ENCODE peak calls at places on chromosomes 16 and 17, in ten cellular contexts. One of them, this sample, is unnamed.

GRCh38 chr17:3970668-3971067 is 6.4 kb upstream of the ATP2A3 start:
- DNase-seq in fibroblast of mammary gland: no peak
- DNase-seq in nephron progenitor cell: no peak
- DNase-seq in stimulated activated CD8-positive, alpha-beta memory T cell treated with anti-CD3 and anti-CD28 coated beads, Interleukin-15, amount 100 ng/mL, for 1 hour: no peak
- DNase-seq in NCI-H1105: no peak
- DNase-seq in B cell: no peak
- DNase-seq in LoVo: no peak
- DNase-seq in HTR-8/SVneo: no peak
- DNase-seq in globus pallidus: no peak
- DNase-seq in NCI-H460: no peak
- DNase-seq in this sample: no peak

GRCh38 chr17:16872351-16872751 is 99.6 kb downstream of the TNFRSF13B start:
- DNase-seq in fibroblast of mammary gland: no peak
- DNase-seq in nephron progenitor cell: no peak
- DNase-seq in stimulated activated CD8-positive, alpha-beta memory T cell treated with anti-CD3 and anti-CD28 coated beads, Interleukin-15, amount 100 ng/mL, for 1 hour: no peak
- DNase-seq in NCI-H1105: no peak
- DNase-seq in B cell: no peak
- DNase-seq in LoVo: no peak
- DNase-seq in HTR-8/SVneo: no peak
- DNase-seq in globus pallidus: no peak
- DNase-seq in NCI-H460: no peak
- DNase-seq in this sample: no peak

GRCh38 chr17:6435968-6436367 is 1.0 kb upstream of the AIPL1 start:
- DNase-seq in fibroblast of mammary gland: peak; percentile 68
- DNase-seq in nephron progenitor cell: peak; percentile 76
- DNase-seq in stimulated activated CD8-positive, alpha-beta memory T cell treated with anti-CD3 and anti-CD28 coated beads, Interleukin-15, amount 100 ng/mL, for 1 hour: peak; percentile 38
- DNase-seq in NCI-H1105: peak; percentile 58
- DNase-seq in B cell: no peak
- DNase-seq in LoVo: peak; percentile 61
- DNase-seq in HTR-8/SVneo: peak; percentile 87
- DNase-seq in globus pallidus: peak; percentile 46
- DNase-seq in NCI-H460: peak; percentile 62
- DNase-seq in this sample: peak; percentile 28

GRCh38 chr17:57861737-57862409 is 12.0 kb upstream of the MRPS23 start:
- DNase-seq in fibroblast of mammary gland: peak; percentile 51
- DNase-seq in nephron progenitor cell: peak; percentile 75
- DNase-seq in stimulated activated CD8-positive, alpha-beta memory T cell treated with anti-CD3 and anti-CD28 coated beads, Interleukin-15, amount 100 ng/mL, for 1 hour: no peak
- DNase-seq in NCI-H1105: no peak
- DNase-seq in B cell: no peak
- DNase-seq in LoVo: peak; percentile 55
- DNase-seq in HTR-8/SVneo: no peak
- DNase-seq in globus pallidus: no peak
- DNase-seq in NCI-H460: no peak
- DNase-seq in this sample: peak; percentile 89

GRCh38 chr17:13460646-13461045 is 141.1 kb downstream of the HS3ST3A1 start:
- DNase-seq in fibroblast of mammary gland: peak; percentile 43
- DNase-seq in nephron progenitor cell: no peak
- DNase-seq in stimulated activated CD8-positive, alpha-beta memory T cell treated with anti-CD3 and anti-CD28 coated beads, Interleukin-15, amount 100 ng/mL, for 1 hour: no peak
- DNase-seq in NCI-H1105: no peak
- DNase-seq in B cell: no peak
- DNase-seq in LoVo: no peak
- DNase-seq in HTR-8/SVneo: no peak
- DNase-seq in globus pallidus: no peak
- DNase-seq in NCI-H460: no peak
- DNase-seq in this sample: no peak

GRCh38 chr16:9134739-9135138 is 43.3 kb downstream of the HAPSTR1 start:
- DNase-seq in fibroblast of mammary gland: peak; percentile 51
- DNase-seq in nephron progenitor cell: peak; percentile 53
- DNase-seq in stimulated activated CD8-positive, alpha-beta memory T cell treated with anti-CD3 and anti-CD28 coated beads, Interleukin-15, amount 100 ng/mL, for 1 hour: peak; percentile 34
- DNase-seq in NCI-H1105: peak; percentile 52
- DNase-seq in B cell: peak; percentile 75
- DNase-seq in LoVo: no peak
- DNase-seq in HTR-8/SVneo: peak; percentile 79
- DNase-seq in globus pallidus: no peak
- DNase-seq in NCI-H460: peak; percentile 69
- DNase-seq in this sample: no peak

GRCh38 chr17:77427471-77427991 is 286.8 kb downstream of the SEC14L1 start:
- DNase-seq in fibroblast of mammary gland: peak; percentile 90
- DNase-seq in nephron progenitor cell: no peak
- DNase-seq in stimulated activated CD8-positive, alpha-beta memory T cell treated with anti-CD3 and anti-CD28 coated beads, Interleukin-15, amount 100 ng/mL, for 1 hour: no peak
- DNase-seq in NCI-H1105: no peak
- DNase-seq in B cell: no peak
- DNase-seq in LoVo: no peak
- DNase-seq in HTR-8/SVneo: peak; percentile 54
- DNase-seq in globus pallidus: no peak
- DNase-seq in NCI-H460: no peak
- DNase-seq in this sample: peak; percentile 65

GRCh38 chr16:14057878-14058382 is 13.2 kb upstream of the MRTFB start:
- DNase-seq in fibroblast of mammary gland: peak; percentile 12
- DNase-seq in nephron progenitor cell: no peak
- DNase-seq in stimulated activated CD8-positive, alpha-beta memory T cell treated with anti-CD3 and anti-CD28 coated beads, Interleukin-15, amount 100 ng/mL, for 1 hour: no peak
- DNase-seq in NCI-H1105: no peak
- DNase-seq in B cell: no peak
- DNase-seq in LoVo: no peak
- DNase-seq in HTR-8/SVneo: no peak
- DNase-seq in globus pallidus: peak; percentile 60
- DNase-seq in NCI-H460: no peak
- DNase-seq in this sample: no peak

GRCh38 chr16:3740186-3740585 is 22.9 kb upstream of the TRAP1 start:
- DNase-seq in fibroblast of mammary gland: no peak
- DNase-seq in nephron progenitor cell: no peak
- DNase-seq in stimulated activated CD8-positive, alpha-beta memory T cell treated with anti-CD3 and anti-CD28 coated beads, Interleukin-15, amount 100 ng/mL, for 1 hour: no peak
- DNase-seq in NCI-H1105: no peak
- DNase-seq in B cell: no peak
- DNase-seq in LoVo: no peak
- DNase-seq in HTR-8/SVneo: no peak
- DNase-seq in globus pallidus: no peak
- DNase-seq in NCI-H460: no peak
- DNase-seq in this sample: no peak

GRCh38 chr17:75763613-75764416 is 1.2 kb downstream of the GALK1 start:
- DNase-seq in fibroblast of mammary gland: no peak
- DNase-seq in nephron progenitor cell: no peak
- DNase-seq in stimulated activated CD8-positive, alpha-beta memory T cell treated with anti-CD3 and anti-CD28 coated beads, Interleukin-15, amount 100 ng/mL, for 1 hour: no peak
- DNase-seq in NCI-H1105: no peak
- DNase-seq in B cell: no peak
- DNase-seq in LoVo: no peak
- DNase-seq in HTR-8/SVneo: no peak
- DNase-seq in globus pallidus: no peak
- DNase-seq in NCI-H460: no peak
- DNase-seq in this sample: no peak

GRCh38 chr17:82297280-82297803 is 20.1 kb downstream of the CD7 start:
- DNase-seq in fibroblast of mammary gland: peak; percentile 98
- DNase-seq in nephron progenitor cell: no peak
- DNase-seq in stimulated activated CD8-positive, alpha-beta memory T cell treated with anti-CD3 and anti-CD28 coated beads, Interleukin-15, amount 100 ng/mL, for 1 hour: peak; percentile 75
- DNase-seq in NCI-H1105: no peak
- DNase-seq in B cell: peak; percentile 91
- DNase-seq in LoVo: peak; percentile 56
- DNase-seq in HTR-8/SVneo: peak; percentile 68
- DNase-seq in globus pallidus: no peak
- DNase-seq in NCI-H460: peak; percentile 77
- DNase-seq in this sample: peak; percentile 77

GRCh38 chr17:48732688-48733629 is 4.4 kb upstream of the HOXB13 start:
- DNase-seq in fibroblast of mammary gland: no peak
- DNase-seq in nephron progenitor cell: peak; percentile 45
- DNase-seq in stimulated activated CD8-positive, alpha-beta memory T cell treated with anti-CD3 and anti-CD28 coated beads, Interleukin-15, amount 100 ng/mL, for 1 hour: no peak
- DNase-seq in NCI-H1105: no peak
- DNase-seq in B cell: no peak
- DNase-seq in LoVo: no peak
- DNase-seq in HTR-8/SVneo: no peak
- DNase-seq in globus pallidus: no peak
- DNase-seq in NCI-H460: no peak
- DNase-seq in this sample: no peak

GRCh38 chr16:15916323-15916722 is 27.9 kb upstream of the CEP20 start:
- DNase-seq in fibroblast of mammary gland: no peak
- DNase-seq in nephron progenitor cell: no peak
- DNase-seq in stimulated activated CD8-positive, alpha-beta memory T cell treated with anti-CD3 and anti-CD28 coated beads, Interleukin-15, amount 100 ng/mL, for 1 hour: no peak
- DNase-seq in NCI-H1105: no peak
- DNase-seq in B cell: no peak
- DNase-seq in LoVo: no peak
- DNase-seq in HTR-8/SVneo: no peak
- DNase-seq in globus pallidus: no peak
- DNase-seq in NCI-H460: no peak
- DNase-seq in this sample: no peak

GRCh38 chr17:19744922-19745757 is 3.0 kb downstream of the ALDH3A1 start:
- DNase-seq in fibroblast of mammary gland: peak; percentile 68
- DNase-seq in nephron progenitor cell: peak; percentile 99
- DNase-seq in stimulated activated CD8-positive, alpha-beta memory T cell treated with anti-CD3 and anti-CD28 coated beads, Interleukin-15, amount 100 ng/mL, for 1 hour: peak; percentile 67
- DNase-seq in NCI-H1105: peak; percentile 75
- DNase-seq in B cell: peak; percentile 78
- DNase-seq in LoVo: peak; percentile 76
- DNase-seq in HTR-8/SVneo: no peak
- DNase-seq in globus pallidus: peak; percentile 86
- DNase-seq in NCI-H460: peak; percentile 81
- DNase-seq in this sample: no peak

GRCh38 chr16:856811-857210 is 56.3 kb upstream of the GNG13 start:
- DNase-seq in fibroblast of mammary gland: no peak
- DNase-seq in nephron progenitor cell: no peak
- DNase-seq in stimulated activated CD8-positive, alpha-beta memory T cell treated with anti-CD3 and anti-CD28 coated beads, Interleukin-15, amount 100 ng/mL, for 1 hour: no peak
- DNase-seq in NCI-H1105: no peak
- DNase-seq in B cell: no peak
- DNase-seq in LoVo: no peak
- DNase-seq in HTR-8/SVneo: no peak
- DNase-seq in globus pallidus: no peak
- DNase-seq in NCI-H460: no peak
- DNase-seq in this sample: no peak

GRCh38 chr16:57592591-57593003 is 35.8 kb upstream of the ADGRG1 start:
- DNase-seq in fibroblast of mammary gland: no peak
- DNase-seq in nephron progenitor cell: no peak
- DNase-seq in stimulated activated CD8-positive, alpha-beta memory T cell treated with anti-CD3 and anti-CD28 coated beads, Interleukin-15, amount 100 ng/mL, for 1 hour: peak; percentile 42
- DNase-seq in NCI-H1105: no peak
- DNase-seq in B cell: no peak
- DNase-seq in LoVo: no peak
- DNase-seq in HTR-8/SVneo: no peak
- DNase-seq in globus pallidus: no peak
- DNase-seq in NCI-H460: no peak
- DNase-seq in this sample: no peak

GRCh38 chr17:6560496-6560895 is 4.1 kb upstream of the PITPNM3 start:
- DNase-seq in fibroblast of mammary gland: no peak
- DNase-seq in nephron progenitor cell: no peak
- DNase-seq in stimulated activated CD8-positive, alpha-beta memory T cell treated with anti-CD3 and anti-CD28 coated beads, Interleukin-15, amount 100 ng/mL, for 1 hour: no peak
- DNase-seq in NCI-H1105: no peak
- DNase-seq in B cell: no peak
- DNase-seq in LoVo: no peak
- DNase-seq in HTR-8/SVneo: no peak
- DNase-seq in globus pallidus: no peak
- DNase-seq in NCI-H460: no peak
- DNase-seq in this sample: no peak

GRCh38 chr16:53034306-53034705 is 18.4 kb downstream of the CHD9NB start:
- DNase-seq in fibroblast of mammary gland: peak; percentile 30
- DNase-seq in nephron progenitor cell: no peak
- DNase-seq in stimulated activated CD8-positive, alpha-beta memory T cell treated with anti-CD3 and anti-CD28 coated beads, Interleukin-15, amount 100 ng/mL, for 1 hour: no peak
- DNase-seq in NCI-H1105: no peak
- DNase-seq in B cell: no peak
- DNase-seq in LoVo: no peak
- DNase-seq in HTR-8/SVneo: no peak
- DNase-seq in globus pallidus: no peak
- DNase-seq in NCI-H460: no peak
- DNase-seq in this sample: no peak

GRCh38 chr17:49717371-49717841 is 9.6 kb upstream of the SLC35B1 start:
- DNase-seq in fibroblast of mammary gland: no peak
- DNase-seq in nephron progenitor cell: no peak
- DNase-seq in stimulated activated CD8-positive, alpha-beta memory T cell treated with anti-CD3 and anti-CD28 coated beads, Interleukin-15, amount 100 ng/mL, for 1 hour: no peak
- DNase-seq in NCI-H1105: no peak
- DNase-seq in B cell: no peak
- DNase-seq in LoVo: no peak
- DNase-seq in HTR-8/SVneo: no peak
- DNase-seq in globus pallidus: no peak
- DNase-seq in NCI-H460: no peak
- DNase-seq in this sample: no peak

GRCh38 chr17:72719582-72720493 is 372.6 kb downstream of the SLC39A11 start:
- DNase-seq in fibroblast of mammary gland: no peak
- DNase-seq in nephron progenitor cell: no peak
- DNase-seq in stimulated activated CD8-positive, alpha-beta memory T cell treated with anti-CD3 and anti-CD28 coated beads, Interleukin-15, amount 100 ng/mL, for 1 hour: peak; percentile 15
- DNase-seq in NCI-H1105: no peak
- DNase-seq in B cell: no peak
- DNase-seq in LoVo: no peak
- DNase-seq in HTR-8/SVneo: no peak
- DNase-seq in globus pallidus: no peak
- DNase-seq in NCI-H460: no peak
- DNase-seq in this sample: no peak

GRCh38 chr17:21524211-21524591 is 148.0 kb downstream of the KCNJ12 start:
- DNase-seq in fibroblast of mammary gland: no peak
- DNase-seq in nephron progenitor cell: no peak
- DNase-seq in stimulated activated CD8-positive, alpha-beta memory T cell treated with anti-CD3 and anti-CD28 coated beads, Interleukin-15, amount 100 ng/mL, for 1 hour: no peak
- DNase-seq in NCI-H1105: no peak
- DNase-seq in B cell: no peak
- DNase-seq in LoVo: no peak
- DNase-seq in HTR-8/SVneo: peak; percentile 63
- DNase-seq in globus pallidus: no peak
- DNase-seq in NCI-H460: peak; percentile 95
- DNase-seq in this sample: no peak

GRCh38 chr16:84843149-84844048 is 23.6 kb downstream of the CRISPLD2 start:
- DNase-seq in fibroblast of mammary gland: peak; percentile 21
- DNase-seq in nephron progenitor cell: no peak
- DNase-seq in stimulated activated CD8-positive, alpha-beta memory T cell treated with anti-CD3 and anti-CD28 coated beads, Interleukin-15, amount 100 ng/mL, for 1 hour: no peak
- DNase-seq in NCI-H1105: no peak
- DNase-seq in B cell: no peak
- DNase-seq in LoVo: no peak
- DNase-seq in HTR-8/SVneo: no peak
- DNase-seq in globus pallidus: peak; percentile 12
- DNase-seq in NCI-H460: no peak
- DNase-seq in this sample: no peak

GRCh38 chr17:1555618-1556471 is 6.7 kb downstream of the PITPNA start:
- DNase-seq in fibroblast of mammary gland: no peak
- DNase-seq in nephron progenitor cell: no peak
- DNase-seq in stimulated activated CD8-positive, alpha-beta memory T cell treated with anti-CD3 and anti-CD28 coated beads, Interleukin-15, amount 100 ng/mL, for 1 hour: no peak
- DNase-seq in NCI-H1105: no peak
- DNase-seq in B cell: peak; percentile 70
- DNase-seq in LoVo: no peak
- DNase-seq in HTR-8/SVneo: no peak
- DNase-seq in globus pallidus: peak; percentile 45
- DNase-seq in NCI-H460: no peak
- DNase-seq in this sample: no peak

GRCh38 chr16:87017388-87018012 is 299.7 kb downstream of the C16orf95 start:
- DNase-seq in fibroblast of mammary gland: peak; percentile 92
- DNase-seq in nephron progenitor cell: no peak
- DNase-seq in stimulated activated CD8-positive, alpha-beta memory T cell treated with anti-CD3 and anti-CD28 coated beads, Interleukin-15, amount 100 ng/mL, for 1 hour: no peak
- DNase-seq in NCI-H1105: no peak
- DNase-seq in B cell: no peak
- DNase-seq in LoVo: peak; percentile 48
- DNase-seq in HTR-8/SVneo: peak; percentile 92
- DNase-seq in globus pallidus: no peak
- DNase-seq in NCI-H460: peak; percentile 41
- DNase-seq in this sample: peak; percentile 86

GRCh38 chr17:82486186-82487084 is 27.9 kb downstream of the NARF start:
- DNase-seq in fibroblast of mammary gland: no peak
- DNase-seq in nephron progenitor cell: no peak
- DNase-seq in stimulated activated CD8-positive, alpha-beta memory T cell treated with anti-CD3 and anti-CD28 coated beads, Interleukin-15, amount 100 ng/mL, for 1 hour: no peak
- DNase-seq in NCI-H1105: no peak
- DNase-seq in B cell: no peak
- DNase-seq in LoVo: no peak
- DNase-seq in HTR-8/SVneo: no peak
- DNase-seq in globus pallidus: no peak
- DNase-seq in NCI-H460: no peak
- DNase-seq in this sample: no peak

GRCh38 chr16:87368029-87368765 is 15.4 kb downstream of the FBXO31 start:
- DNase-seq in fibroblast of mammary gland: no peak
- DNase-seq in nephron progenitor cell: no peak
- DNase-seq in stimulated activated CD8-positive, alpha-beta memory T cell treated with anti-CD3 and anti-CD28 coated beads, Interleukin-15, amount 100 ng/mL, for 1 hour: no peak
- DNase-seq in NCI-H1105: no peak
- DNase-seq in B cell: no peak
- DNase-seq in LoVo: no peak
- DNase-seq in HTR-8/SVneo: no peak
- DNase-seq in globus pallidus: no peak
- DNase-seq in NCI-H460: no peak
- DNase-seq in this sample: no peak

GRCh38 chr17:35189291-35189690 is 4.9 kb downstream of the SLC35G3 start:
- DNase-seq in fibroblast of mammary gland: peak; percentile 45
- DNase-seq in nephron progenitor cell: no peak
- DNase-seq in stimulated activated CD8-positive, alpha-beta memory T cell treated with anti-CD3 and anti-CD28 coated beads, Interleukin-15, amount 100 ng/mL, for 1 hour: no peak
- DNase-seq in NCI-H1105: no peak
- DNase-seq in B cell: no peak
- DNase-seq in LoVo: no peak
- DNase-seq in HTR-8/SVneo: no peak
- DNase-seq in globus pallidus: peak; percentile 16
- DNase-seq in NCI-H460: no peak
- DNase-seq in this sample: no peak

GRCh38 chr17:55340171-55340570 is 75.4 kb downstream of the HLF start:
- DNase-seq in fibroblast of mammary gland: no peak
- DNase-seq in nephron progenitor cell: no peak
- DNase-seq in stimulated activated CD8-positive, alpha-beta memory T cell treated with anti-CD3 and anti-CD28 coated beads, Interleukin-15, amount 100 ng/mL, for 1 hour: no peak
- DNase-seq in NCI-H1105: no peak
- DNase-seq in B cell: no peak
- DNase-seq in LoVo: no peak
- DNase-seq in HTR-8/SVneo: no peak
- DNase-seq in globus pallidus: no peak
- DNase-seq in NCI-H460: no peak
- DNase-seq in this sample: no peak